ENCODE peak calls at places on chromosomes 2 and 18, in ten cellular contexts. X, K, C, Y, F, I, O, L, T and M are unnamed samples.

GRCh38 chr2:241546771-241547498 is 11.6 kb upstream of the BOK start:
- DNase-seq in X (peak; percentile 94), K (peak; percentile 43), C (peak; percentile 91), Y (no peak), F (no peak), I (no peak), O (no peak), L (peak; percentile 96), T (peak; percentile 16), M (no peak)

GRCh38 chr18:63783394-63783793 is 8.2 kb downstream of the SERPINB7 start:
- DNase-seq in X (no peak), K (no peak), C (no peak), Y (no peak), F (peak; percentile 32), I (no peak), O (no peak), L (no peak), T (no peak), M (peak; percentile 7)

GRCh38 chr2:75896779-75897366 is 186.2 kb upstream of the GCFC2 start:
- DNase-seq in X (no peak), K (peak; percentile 45), C (peak; percentile 3), Y (peak; percentile 23), F (peak; percentile 72), I (no peak), O (peak; percentile 42), L (peak; percentile 62), T (no peak), M (peak; percentile 8)

GRCh38 chr2:179861777-179862117 is 335 bp upstream of the ZNF385B start:
- DNase-seq in X (no peak), K (peak; percentile 16), C (peak; percentile 12), Y (no peak), F (no peak), I (no peak), O (peak; percentile 65), L (peak; percentile 21), T (peak; percentile 10), M (no peak)

GRCh38 chr18:11309172-11309571 is 159.8 kb upstream of the PIEZO2 start:
- DNase-seq in X (no peak), K (no peak), C (peak; percentile 35), Y (no peak), F (peak; percentile 20), I (no peak), O (peak; percentile 45), L (peak; percentile 12), T (peak; percentile 14), M (no peak)

GRCh38 chr2:43219383-43220228 is 6.8 kb downstream of the ZFP36L2 start:
- DNase-seq in X (no peak), K (peak; percentile 53), C (peak; percentile 85), Y (peak; percentile 93), F (peak; percentile 88), I (peak; percentile 73), O (peak; percentile 94), L (peak; percentile 90), T (peak; percentile 89), M (peak; percentile 71)

GRCh38 chr2:88680916-88681315 is 10.6 kb upstream of the RPIA start:
- DNase-seq in X (no peak), K (no peak), C (no peak), Y (no peak), F (no peak), I (no peak), O (no peak), L (no peak), T (no peak), M (no peak)

GRCh38 chr2:69032336-69032735 is 19.4 kb downstream of the ANTXR1 start:
- DNase-seq in X (no peak), K (no peak), C (peak; percentile 75), Y (no peak), F (no peak), I (no peak), O (no peak), L (no peak), T (no peak), M (no peak)

GRCh38 chr2:85978883-85979780 is 90.3 kb upstream of the ST3GAL5 start:
- DNase-seq in X (no peak), K (no peak), C (peak; percentile 29), Y (no peak), F (no peak), I (no peak), O (no peak), L (no peak), T (peak; percentile 56), M (peak; percentile 11)

GRCh38 chr2:100422320-100422719 is 4.9 kb upstream of the CHST10 start:
- DNase-seq in X (no peak), K (peak; percentile 70), C (peak; percentile 56), Y (peak; percentile 30), F (peak; percentile 51), I (no peak), O (no peak), L (peak; percentile 47), T (peak; percentile 9), M (no peak)

GRCh38 chr2:207260021-207260420 is 94.3 kb upstream of the KLF7 start:
- DNase-seq in X (no peak), K (no peak), C (no peak), Y (no peak), F (no peak), I (no peak), O (no peak), L (no peak), T (no peak), M (no peak)

GRCh38 chr2:6352906-6353515 is 512.7 kb downstream of the CMPK2 start:
- DNase-seq in X (no peak), K (peak; percentile 73), C (no peak), Y (peak; percentile 80), F (peak; percentile 68), I (peak; percentile 5), O (peak; percentile 18), L (peak; percentile 68), T (no peak), M (no peak)

GRCh38 chr2:109702250-109702985 is 88.3 kb downstream of the SOWAHC start:
- DNase-seq in X (no peak), K (no peak), C (peak; percentile 59), Y (no peak), F (peak; percentile 89), I (no peak), O (no peak), L (peak; percentile 94), T (peak; percentile 48), M (no peak)

GRCh38 chr18:65523461-65523860 is 227.4 kb upstream of the CDH7 start:
- DNase-seq in X (no peak), K (no peak), C (no peak), Y (no peak), F (no peak), I (no peak), O (no peak), L (no peak), T (no peak), M (no peak)

GRCh38 chr2:235530735-235531134 is 36.9 kb downstream of the AGAP1 start:
- DNase-seq in X (no peak), K (no peak), C (no peak), Y (no peak), F (no peak), I (no peak), O (no peak), L (no peak), T (no peak), M (no peak)

GRCh38 chr18:59631583-59632181 is 65.5 kb downstream of the CCBE1 start:
- DNase-seq in X (no peak), K (peak; percentile 38), C (peak; percentile 71), Y (peak; percentile 7), F (peak; percentile 48), I (no peak), O (peak; percentile 2), L (peak; percentile 27), T (peak; percentile 38), M (peak; percentile 7)

GRCh38 chr2:189142893-189143759 is 36.4 kb downstream of the COL5A2 start:
- DNase-seq in X (no peak), K (peak; percentile 57), C (peak; percentile 38), Y (peak; percentile 77), F (peak; percentile 74), I (no peak), O (peak; percentile 56), L (peak; percentile 66), T (peak; percentile 34), M (peak; percentile 10)

GRCh38 chr2:15939854-15940660 is at the start of gene MYCN:
- DNase-seq in X (no peak), K (peak; percentile 42), C (peak; percentile 42), Y (peak; percentile 72), F (peak; percentile 42), I (peak; percentile 78), O (peak; percentile 15), L (peak; percentile 66), T (peak; percentile 6), M (no peak)